ENCODE peak calls at places on chromosomes 11 and 22, in five cellular contexts. One of them, this sample, is unnamed.

GRCh38 chr11:1458340-1459218 is 28.0 kb downstream of the MOB2 start:
- DNase-seq in activated T-cell treated with anti-CD3 and anti-CD28 coated beads, Interleukin-2, amount 50 U/mL, for 1 hour: no peak
- DNase-seq in activated naive CD8-positive, alpha-beta T cell treated with anti-CD3 and anti-CD28 coated beads, Interleukin-2, amount 50 U/mL, for 24 hours: no peak
- DNase-seq in CD8-positive, alpha-beta T cell: no peak
- DNase-seq in skeletal muscle cell: no peak
- DNase-seq in this sample: no peak

GRCh38 chr22:38305481-38306448 is 11.5 kb downstream of the CSNK1E start:
- DNase-seq in activated T-cell treated with anti-CD3 and anti-CD28 coated beads, Interleukin-2, amount 50 U/mL, for 1 hour: peak
- DNase-seq in activated naive CD8-positive, alpha-beta T cell treated with anti-CD3 and anti-CD28 coated beads, Interleukin-2, amount 50 U/mL, for 24 hours: no peak
- DNase-seq in CD8-positive, alpha-beta T cell: no peak
- DNase-seq in skeletal muscle cell: no peak
- DNase-seq in this sample: peak

GRCh38 chr11:28542556-28542955 is 434.4 kb downstream of the METTL15 start:
- DNase-seq in activated T-cell treated with anti-CD3 and anti-CD28 coated beads, Interleukin-2, amount 50 U/mL, for 1 hour: no peak
- DNase-seq in activated naive CD8-positive, alpha-beta T cell treated with anti-CD3 and anti-CD28 coated beads, Interleukin-2, amount 50 U/mL, for 24 hours: no peak
- DNase-seq in CD8-positive, alpha-beta T cell: no peak
- DNase-seq in skeletal muscle cell: no peak
- DNase-seq in this sample: no peak

GRCh38 chr22:48100685-48101417 is 1338.4 kb downstream of the TBC1D22A start:
- DNase-seq in activated T-cell treated with anti-CD3 and anti-CD28 coated beads, Interleukin-2, amount 50 U/mL, for 1 hour: no peak
- DNase-seq in activated naive CD8-positive, alpha-beta T cell treated with anti-CD3 and anti-CD28 coated beads, Interleukin-2, amount 50 U/mL, for 24 hours: no peak
- DNase-seq in CD8-positive, alpha-beta T cell: no peak
- DNase-seq in skeletal muscle cell: no peak
- DNase-seq in this sample: no peak

GRCh38 chr11:122085264-122085663 is 30.8 kb downstream of the BLID start:
- DNase-seq in activated T-cell treated with anti-CD3 and anti-CD28 coated beads, Interleukin-2, amount 50 U/mL, for 1 hour: no peak
- DNase-seq in activated naive CD8-positive, alpha-beta T cell treated with anti-CD3 and anti-CD28 coated beads, Interleukin-2, amount 50 U/mL, for 24 hours: no peak
- DNase-seq in CD8-positive, alpha-beta T cell: no peak
- DNase-seq in skeletal muscle cell: peak
- DNase-seq in this sample: peak

GRCh38 chr11:2564588-2565440 is 120.0 kb downstream of the KCNQ1 start:
- DNase-seq in activated T-cell treated with anti-CD3 and anti-CD28 coated beads, Interleukin-2, amount 50 U/mL, for 1 hour: no peak
- DNase-seq in activated naive CD8-positive, alpha-beta T cell treated with anti-CD3 and anti-CD28 coated beads, Interleukin-2, amount 50 U/mL, for 24 hours: no peak
- DNase-seq in CD8-positive, alpha-beta T cell: no peak
- DNase-seq in skeletal muscle cell: no peak
- DNase-seq in this sample: no peak

GRCh38 chr11:124394408-124394807 is 4.4 kb downstream of the OR8B3 start:
- DNase-seq in activated T-cell treated with anti-CD3 and anti-CD28 coated beads, Interleukin-2, amount 50 U/mL, for 1 hour: no peak
- DNase-seq in activated naive CD8-positive, alpha-beta T cell treated with anti-CD3 and anti-CD28 coated beads, Interleukin-2, amount 50 U/mL, for 24 hours: no peak
- DNase-seq in CD8-positive, alpha-beta T cell: no peak
- DNase-seq in skeletal muscle cell: peak
- DNase-seq in this sample: no peak

GRCh38 chr11:1574256-1575242 is 2.5 kb upstream of the DUSP8 start:
- DNase-seq in activated T-cell treated with anti-CD3 and anti-CD28 coated beads, Interleukin-2, amount 50 U/mL, for 1 hour: peak
- DNase-seq in activated naive CD8-positive, alpha-beta T cell treated with anti-CD3 and anti-CD28 coated beads, Interleukin-2, amount 50 U/mL, for 24 hours: peak
- DNase-seq in CD8-positive, alpha-beta T cell: peak
- DNase-seq in skeletal muscle cell: no peak
- DNase-seq in this sample: no peak

GRCh38 chr22:44578115-44578457 is 80.1 kb upstream of the RTL6 start:
- DNase-seq in activated T-cell treated with anti-CD3 and anti-CD28 coated beads, Interleukin-2, amount 50 U/mL, for 1 hour: peak
- DNase-seq in activated naive CD8-positive, alpha-beta T cell treated with anti-CD3 and anti-CD28 coated beads, Interleukin-2, amount 50 U/mL, for 24 hours: no peak
- DNase-seq in CD8-positive, alpha-beta T cell: no peak
- DNase-seq in skeletal muscle cell: no peak
- DNase-seq in this sample: no peak

GRCh38 chr11:61980783-61981541 is 13.5 kb upstream of the FTH1 start:
- DNase-seq in activated T-cell treated with anti-CD3 and anti-CD28 coated beads, Interleukin-2, amount 50 U/mL, for 1 hour: no peak
- DNase-seq in activated naive CD8-positive, alpha-beta T cell treated with anti-CD3 and anti-CD28 coated beads, Interleukin-2, amount 50 U/mL, for 24 hours: no peak
- DNase-seq in CD8-positive, alpha-beta T cell: no peak
- DNase-seq in skeletal muscle cell: no peak
- DNase-seq in this sample: no peak

GRCh38 chr22:22799561-22799960 is 88.1 kb upstream of the IGLL5 start:
- DNase-seq in activated T-cell treated with anti-CD3 and anti-CD28 coated beads, Interleukin-2, amount 50 U/mL, for 1 hour: no peak
- DNase-seq in activated naive CD8-positive, alpha-beta T cell treated with anti-CD3 and anti-CD28 coated beads, Interleukin-2, amount 50 U/mL, for 24 hours: no peak
- DNase-seq in CD8-positive, alpha-beta T cell: no peak
- DNase-seq in skeletal muscle cell: no peak
- DNase-seq in this sample: no peak

GRCh38 chr22:39839917-39840510 is 53.5 kb downstream of the ENTHD1 start:
- DNase-seq in activated T-cell treated with anti-CD3 and anti-CD28 coated beads, Interleukin-2, amount 50 U/mL, for 1 hour: no peak
- DNase-seq in activated naive CD8-positive, alpha-beta T cell treated with anti-CD3 and anti-CD28 coated beads, Interleukin-2, amount 50 U/mL, for 24 hours: peak
- DNase-seq in CD8-positive, alpha-beta T cell: no peak
- DNase-seq in skeletal muscle cell: no peak
- DNase-seq in this sample: no peak

GRCh38 chr11:44416776-44417175 is 106.8 kb upstream of the ALX4 start:
- DNase-seq in activated T-cell treated with anti-CD3 and anti-CD28 coated beads, Interleukin-2, amount 50 U/mL, for 1 hour: no peak
- DNase-seq in activated naive CD8-positive, alpha-beta T cell treated with anti-CD3 and anti-CD28 coated beads, Interleukin-2, amount 50 U/mL, for 24 hours: no peak
- DNase-seq in CD8-positive, alpha-beta T cell: no peak
- DNase-seq in skeletal muscle cell: no peak
- DNase-seq in this sample: peak

GRCh38 chr11:2776351-2777061 is 76.7 kb upstream of the KCNQ1OT1 start:
- DNase-seq in activated T-cell treated with anti-CD3 and anti-CD28 coated beads, Interleukin-2, amount 50 U/mL, for 1 hour: peak
- DNase-seq in activated naive CD8-positive, alpha-beta T cell treated with anti-CD3 and anti-CD28 coated beads, Interleukin-2, amount 50 U/mL, for 24 hours: no peak
- DNase-seq in CD8-positive, alpha-beta T cell: no peak
- DNase-seq in skeletal muscle cell: no peak
- DNase-seq in this sample: no peak

GRCh38 chr11:113114452-113115027 is 153.3 kb downstream of the NCAM1 start:
- DNase-seq in activated T-cell treated with anti-CD3 and anti-CD28 coated beads, Interleukin-2, amount 50 U/mL, for 1 hour: no peak
- DNase-seq in activated naive CD8-positive, alpha-beta T cell treated with anti-CD3 and anti-CD28 coated beads, Interleukin-2, amount 50 U/mL, for 24 hours: no peak
- DNase-seq in CD8-positive, alpha-beta T cell: no peak
- DNase-seq in skeletal muscle cell: no peak
- DNase-seq in this sample: no peak

GRCh38 chr11:8658210-8658968 is 24.1 kb downstream of the TRIM66 start:
- DNase-seq in activated T-cell treated with anti-CD3 and anti-CD28 coated beads, Interleukin-2, amount 50 U/mL, for 1 hour: no peak
- DNase-seq in activated naive CD8-positive, alpha-beta T cell treated with anti-CD3 and anti-CD28 coated beads, Interleukin-2, amount 50 U/mL, for 24 hours: no peak
- DNase-seq in CD8-positive, alpha-beta T cell: no peak
- DNase-seq in skeletal muscle cell: peak
- DNase-seq in this sample: no peak

GRCh38 chr11:123483058-123483457 is 53.0 kb downstream of the GRAMD1B start:
- DNase-seq in activated T-cell treated with anti-CD3 and anti-CD28 coated beads, Interleukin-2, amount 50 U/mL, for 1 hour: no peak
- DNase-seq in activated naive CD8-positive, alpha-beta T cell treated with anti-CD3 and anti-CD28 coated beads, Interleukin-2, amount 50 U/mL, for 24 hours: no peak
- DNase-seq in CD8-positive, alpha-beta T cell: no peak
- DNase-seq in skeletal muscle cell: no peak
- DNase-seq in this sample: no peak

GRCh38 chr11:117679464-117679863 is 117.6 kb downstream of the DSCAML1 start:
- DNase-seq in activated T-cell treated with anti-CD3 and anti-CD28 coated beads, Interleukin-2, amount 50 U/mL, for 1 hour: no peak
- DNase-seq in activated naive CD8-positive, alpha-beta T cell treated with anti-CD3 and anti-CD28 coated beads, Interleukin-2, amount 50 U/mL, for 24 hours: no peak
- DNase-seq in CD8-positive, alpha-beta T cell: no peak
- DNase-seq in skeletal muscle cell: no peak
- DNase-seq in this sample: no peak

GRCh38 chr11:13535819-13536218 is 40.0 kb upstream of the PTH start:
- DNase-seq in activated T-cell treated with anti-CD3 and anti-CD28 coated beads, Interleukin-2, amount 50 U/mL, for 1 hour: no peak
- DNase-seq in activated naive CD8-positive, alpha-beta T cell treated with anti-CD3 and anti-CD28 coated beads, Interleukin-2, amount 50 U/mL, for 24 hours: no peak
- DNase-seq in CD8-positive, alpha-beta T cell: no peak
- DNase-seq in skeletal muscle cell: no peak
- DNase-seq in this sample: no peak

GRCh38 chr11:2886191-2886894 is 768 bp upstream of the CDKN1C start:
- DNase-seq in activated T-cell treated with anti-CD3 and anti-CD28 coated beads, Interleukin-2, amount 50 U/mL, for 1 hour: no peak
- DNase-seq in activated naive CD8-positive, alpha-beta T cell treated with anti-CD3 and anti-CD28 coated beads, Interleukin-2, amount 50 U/mL, for 24 hours: no peak
- DNase-seq in CD8-positive, alpha-beta T cell: no peak
- DNase-seq in skeletal muscle cell: no peak
- DNase-seq in this sample: no peak

GRCh38 chr11:86795962-86796361 is 4.4 kb upstream of the PRSS23 start:
- DNase-seq in activated T-cell treated with anti-CD3 and anti-CD28 coated beads, Interleukin-2, amount 50 U/mL, for 1 hour: no peak
- DNase-seq in activated naive CD8-positive, alpha-beta T cell treated with anti-CD3 and anti-CD28 coated beads, Interleukin-2, amount 50 U/mL, for 24 hours: no peak
- DNase-seq in CD8-positive, alpha-beta T cell: no peak
- DNase-seq in skeletal muscle cell: peak
- DNase-seq in this sample: no peak

This sample was measured in HS-5.